ENCODE peak calls at places on chromosome 22, in six cellular contexts. H is BE2C, O is brain microvascular endothelial cell, R is epithelial cell of proximal tubule, C is A673, W is sigmoid colon. Y is an unnamed sample.

GRCh38 chr22:27798526-27799333 is 2.8 kb downstream of the MN1 start:
- DNase-seq in W (no peak), C (no peak), H (no peak), O (no peak), R (no peak), Y (peak; percentile 42)

GRCh38 chr22:30413745-30414524 is 11.6 kb upstream of the MTFP1 start:
- DNase-seq in H (no peak), O (no peak), W (no peak), C (no peak), R (no peak), Y (no peak)

GRCh38 chr22:35425546-35425945 is 25.6 kb downstream of the MCM5 start:
- DNase-seq in W (no peak), O (no peak), R (no peak), H (no peak), C (no peak), Y (no peak)

GRCh38 chr22:37504964-37505363 is 14.3 kb downstream of the CARD10 start:
- DNase-seq in O (no peak), C (no peak), H (no peak), R (no peak), W (no peak), Y (no peak)

GRCh38 chr22:22700631-22701030 is 56.2 kb downstream of the GGTLC2 start:
- DNase-seq in R (no peak), H (no peak), C (no peak), W (no peak), O (no peak), Y (no peak)

GRCh38 chr22:44033689-44034088 is 9.6 kb downstream of the PARVB start:
- DNase-seq in O (peak; percentile 53), H (no peak), W (no peak), R (no peak), C (no peak), Y (peak; percentile 50)

GRCh38 chr22:37045958-37046357 is 5.6 kb upstream of the KCTD17 start:
- DNase-seq in O (peak; percentile 44), C (peak; percentile 66), W (no peak), H (no peak), R (no peak), Y (no peak)

GRCh38 chr22:42080287-42080686 is 787 bp downstream of the SMDT1 start:
- DNase-seq in H (peak; percentile 41), O (peak; percentile 46), R (no peak), C (peak; percentile 55), W (no peak), Y (no peak)

GRCh38 chr22:20029550-20030225 is 8.8 kb downstream of the TANGO2 start:
- DNase-seq in R (no peak), H (no peak), O (no peak), W (no peak), C (no peak), Y (no peak)

GRCh38 chr22:46079861-46080821 is 70.2 kb upstream of the PPARA start:
- DNase-seq in H (peak; percentile 90), W (peak; percentile 95), R (no peak), O (no peak), C (peak; percentile 94), Y (no peak)

GRCh38 chr22:27597703-27598444 is 203.7 kb downstream of the MN1 start:
- DNase-seq in O (no peak), C (no peak), R (no peak), H (peak; percentile 45), W (no peak), Y (no peak)

GRCh38 chr22:29813563-29813962 is 24.5 kb downstream of the ASCC2 start:
- DNase-seq in O (peak; percentile 16), W (no peak), H (no peak), C (no peak), R (no peak), Y (no peak)

GRCh38 chr22:45518580-45518991 is 15.9 kb downstream of the FBLN1 start:
- DNase-seq in C (no peak), W (no peak), O (no peak), R (no peak), H (no peak), Y (no peak)

GRCh38 chr22:33126881-33127280 is 68.7 kb upstream of the SYN3 start:
- DNase-seq in H (no peak), R (no peak), C (peak; percentile 17), O (no peak), W (no peak), Y (no peak)

GRCh38 chr22:22576244-22576988 is 17.4 kb upstream of the PRAME start:
- DNase-seq in H (peak; percentile 78), O (peak; percentile 45), C (peak; percentile 75), R (no peak), W (no peak), Y (peak; percentile 80)

GRCh38 chr22:20424937-20425587 is 12.6 kb downstream of the SCARF2 start:
- DNase-seq in W (no peak), O (peak; percentile 24), H (no peak), R (no peak), C (peak; percentile 37), Y (no peak)

GRCh38 chr22:36829370-36830002 is 12.7 kb upstream of the PVALB start:
- DNase-seq in C (no peak), R (no peak), W (no peak), O (no peak), H (no peak), Y (no peak)

GRCh38 chr22:40485813-40486610 is 115.6 kb downstream of the SGSM3 start:
- DNase-seq in H (no peak), W (no peak), O (no peak), R (no peak), C (peak; percentile 57), Y (no peak)

GRCh38 chr22:36775589-36775965 is 342 bp downstream of the IFT27 start:
- DNase-seq in H (peak; percentile 36), R (no peak), W (peak; percentile 78), O (no peak), C (peak; percentile 12), Y (peak; percentile 53)

GRCh38 chr22:19970479-19971275 is 29.1 kb upstream of the TXNRD2 start:
- DNase-seq in W (peak; percentile 83), C (peak; percentile 75), O (peak; percentile 30), H (peak; percentile 80), R (no peak), Y (peak; percentile 85)

GRCh38 chr22:47396105-47396504 is 633.7 kb downstream of the TBC1D22A start:
- DNase-seq in C (no peak), W (no peak), O (no peak), R (no peak), H (no peak), Y (no peak)

GRCh38 chr22:17807086-17807485 is 32.8 kb upstream of the BID start:
- DNase-seq in R (no peak), O (no peak), H (no peak), W (no peak), C (no peak), Y (no peak)

GRCh38 chr22:49983148-49984042 is 22.8 kb downstream of the PIM3 start:
- DNase-seq in C (no peak), H (peak; percentile 7), W (no peak), R (no peak), O (no peak), Y (peak; percentile 59)
- TF ChIP-seq CTCF in C (peak; percentile 55), H (no peak), W (peak; percentile 25), R (peak; percentile 31), O (peak; percentile 35), Y (peak; percentile 55)

GRCh38 chr22:24125942-24126341 is 55.3 kb upstream of the SUSD2 start:
- DNase-seq in O (no peak), C (no peak), R (no peak), W (no peak), H (no peak), Y (no peak)

GRCh38 chr22:24129980-24130379 is 51.3 kb upstream of the SUSD2 start:
- DNase-seq in H (no peak), R (no peak), C (no peak), O (no peak), W (no peak), Y (no peak)

GRCh38 chr22:24133187-24133965 is 47.9 kb upstream of the SUSD2 start:
- DNase-seq in O (no peak), H (no peak), C (no peak), W (peak; percentile 75), R (no peak), Y (no peak)

GRCh38 chr22:24128024-24128423 is 53.3 kb upstream of the SUSD2 start:
- DNase-seq in H (no peak), O (no peak), W (no peak), C (no peak), R (no peak), Y (no peak)

DNA sequence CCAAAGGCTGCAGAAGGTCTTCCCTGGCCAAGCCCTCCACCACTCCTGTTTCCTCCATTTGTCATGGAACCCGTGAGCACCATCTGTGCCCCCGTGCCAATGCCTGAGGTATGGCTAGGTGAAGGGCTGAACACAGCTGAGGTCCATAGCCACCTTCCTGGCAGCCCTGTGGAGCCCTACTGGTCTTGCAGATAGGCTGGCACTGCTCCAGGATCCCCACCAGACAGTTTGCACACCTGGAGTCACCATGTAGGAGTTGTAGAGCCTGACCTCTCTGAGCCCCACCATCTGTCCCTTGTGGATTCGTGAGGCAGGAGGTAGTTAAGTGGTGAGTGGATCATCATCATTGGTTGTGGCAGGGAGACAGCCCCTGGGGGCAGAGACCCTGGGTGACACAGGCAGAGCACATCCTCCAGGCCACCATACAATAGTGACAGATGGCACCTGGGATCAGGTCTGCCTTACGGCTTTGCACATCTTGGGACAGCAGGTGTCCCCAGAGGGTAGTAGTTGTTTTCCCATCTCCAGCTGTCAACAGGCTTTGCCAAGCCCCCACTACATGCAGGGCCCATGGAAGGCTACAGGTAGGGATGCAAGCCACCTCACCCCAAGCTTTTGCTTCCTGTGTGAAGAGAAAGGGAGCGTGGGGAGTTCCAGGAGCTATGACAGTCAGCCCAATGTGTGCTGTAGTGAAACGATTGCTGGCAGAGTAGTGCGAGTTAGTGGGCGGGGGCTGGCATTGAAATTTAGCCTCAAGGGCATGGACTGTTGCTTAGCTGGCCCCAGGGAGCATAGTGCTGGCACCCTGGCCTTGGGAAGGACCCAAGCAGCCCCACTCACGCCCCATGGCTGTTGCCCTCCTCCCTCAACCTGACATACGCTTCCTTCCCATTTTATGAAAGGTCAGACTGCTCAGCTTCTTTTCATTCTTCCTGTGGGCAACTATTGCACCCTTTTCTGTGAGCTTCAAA is 52.4 kb upstream of the SUSD2 start:
- DNase-seq in H (no peak), R (no peak), C (no peak), W (peak; percentile 64), O (no peak), Y (no peak)
- TF ChIP-seq CTCF in H (peak; percentile 14), R (no peak), C (no peak), W (no peak), O (no peak), Y (no peak)

DNA sequence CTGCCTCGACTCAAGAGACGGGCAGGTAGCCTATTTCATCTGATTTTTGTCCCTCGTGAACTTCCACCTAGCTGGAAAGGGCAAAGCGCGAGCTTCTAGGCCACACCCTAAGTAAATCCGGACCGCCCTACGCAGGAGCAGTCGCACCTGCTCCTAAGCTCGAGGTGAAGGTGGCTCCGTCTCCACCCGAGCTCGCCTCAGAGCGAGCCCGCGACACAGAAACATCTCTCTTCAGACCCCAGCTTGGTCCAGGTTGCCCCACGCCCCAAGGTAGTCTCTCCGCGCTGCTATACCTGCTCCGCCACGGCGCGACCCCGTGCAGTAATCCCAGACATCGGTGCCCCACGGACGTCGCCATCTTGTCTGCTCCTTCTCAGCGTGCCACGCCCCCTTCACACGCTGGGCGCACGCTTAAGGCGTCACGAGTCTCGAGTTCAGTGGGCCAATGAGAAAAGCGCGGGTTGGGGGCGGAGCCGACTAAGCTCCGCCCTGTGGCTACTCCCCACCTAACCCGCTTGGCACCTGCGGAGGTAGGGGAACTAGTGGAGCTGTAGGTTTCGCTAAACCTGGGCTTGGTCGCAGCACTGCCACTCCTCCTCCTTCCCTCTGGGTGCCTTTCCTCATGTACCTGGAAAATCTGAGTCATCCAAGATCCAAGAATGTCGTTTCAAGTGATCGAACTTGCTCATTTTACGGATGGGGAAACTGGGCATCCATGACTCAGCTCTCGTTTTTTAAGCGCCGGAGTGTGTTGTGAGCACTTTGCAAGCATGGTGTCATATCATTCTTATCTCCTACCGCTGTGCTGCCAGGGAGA is at the start of gene PISD:
- DNase-seq in H (peak; percentile 96), W (peak; percentile 97), R (peak; percentile 98), C (peak; percentile 97), O (peak; percentile 93), Y (peak; percentile 96)
- TF ChIP-seq CTCF in H (no peak), W (no peak), R (no peak), C (no peak), O (no peak), Y (no peak)

GRCh38 chr22:39308614-39309363 is 10.6 kb downstream of the RPL3 start:
- DNase-seq in W (peak; percentile 89), O (peak; percentile 96), R (no peak), C (peak; percentile 91), H (no peak), Y (no peak)
- TF ChIP-seq CTCF in W (no peak), O (peak; percentile 53), R (no peak), C (peak; percentile 20), H (no peak), Y (no peak)

Y was measured in nephron progenitor cell.